ENCODE peak calls at places on chromosome 22, in four cellular contexts. S, G, Y and N are unnamed samples.

GRCh38 chr22:35043251-35043931 is 22.6 kb upstream of the ISX start:
- DNase-seq in S (no peak), G (no peak), Y (no peak), N (no peak)

GRCh38 chr22:17366830-17367229 is 2.4 kb upstream of the CECR2 start:
- DNase-seq in S (no peak), G (no peak), Y (peak; percentile 37), N (no peak)

GRCh38 chr22:21826204-21826603 is 41.2 kb downstream of the MAPK1 start:
- DNase-seq in S (no peak), G (no peak), Y (no peak), N (no peak)

GRCh38 chr22:47406180-47406723 is 643.8 kb downstream of the TBC1D22A start:
- DNase-seq in S (no peak), G (no peak), Y (no peak), N (no peak)

GRCh38 chr22:43343262-43343988 is at the start of gene SCUBE1:
- DNase-seq in S (no peak), G (no peak), Y (peak; percentile 95), N (no peak)

GRCh38 chr22:50730013-50730891 is 7.8 kb upstream of the ACR start:
- DNase-seq in S (no peak), G (no peak), Y (no peak), N (no peak)

GRCh38 chr22:43734370-43735005 is 77.6 kb downstream of the EFCAB6 start:
- DNase-seq in S (no peak), G (no peak), Y (no peak), N (no peak)

GRCh38 chr22:35986085-35986484 is 42.5 kb downstream of the RBFOX2 start:
- DNase-seq in S (no peak), G (no peak), Y (no peak), N (no peak)

GRCh38 chr22:50422046-50422445 is 52.8 kb downstream of the SBF1 start:
- DNase-seq in S (no peak), G (no peak), Y (no peak), N (no peak)

GRCh38 chr22:46061124-46061410 is 84.1 kb upstream of the WNT7B start:
- DNase-seq in S (no peak), G (no peak), Y (no peak), N (no peak)

GRCh38 chr22:50247748-50248147 is 2.9 kb upstream of the TUBGCP6 start:
- DNase-seq in S (no peak), G (no peak), Y (peak; percentile 81), N (no peak)

GRCh38 chr22:48186121-48186790 is 1423.8 kb downstream of the TBC1D22A start:
- DNase-seq in S (no peak), G (no peak), Y (no peak), N (no peak)

GRCh38 chr22:43861529-43861928 is 784 bp downstream of the SULT4A1 start:
- DNase-seq in S (no peak), G (no peak), Y (peak; percentile 48), N (no peak)

GRCh38 chr22:35467788-35468187 is 67.8 kb downstream of the MCM5 start:
- DNase-seq in S (no peak), G (no peak), Y (peak; percentile 74), N (no peak)

GRCh38 chr22:29480512-29481264 is 670 bp downstream of the NEFH start:
- DNase-seq in S (no peak), G (no peak), Y (peak; percentile 96), N (peak; percentile 11)

GRCh38 chr22:36369004-36369921 is 18.5 kb downstream of the MYH9 start:
- DNase-seq in S (no peak), G (no peak), Y (no peak), N (no peak)

GRCh38 chr22:17767236-17768065 is 6.8 kb downstream of the BID start:
- DNase-seq in S (no peak), G (no peak), Y (no peak), N (peak; percentile 85)

GRCh38 chr22:45948081-45948648 is 28.8 kb downstream of the WNT7B start:
- DNase-seq in S (no peak), G (no peak), Y (peak; percentile 63), N (no peak)

DNA sequence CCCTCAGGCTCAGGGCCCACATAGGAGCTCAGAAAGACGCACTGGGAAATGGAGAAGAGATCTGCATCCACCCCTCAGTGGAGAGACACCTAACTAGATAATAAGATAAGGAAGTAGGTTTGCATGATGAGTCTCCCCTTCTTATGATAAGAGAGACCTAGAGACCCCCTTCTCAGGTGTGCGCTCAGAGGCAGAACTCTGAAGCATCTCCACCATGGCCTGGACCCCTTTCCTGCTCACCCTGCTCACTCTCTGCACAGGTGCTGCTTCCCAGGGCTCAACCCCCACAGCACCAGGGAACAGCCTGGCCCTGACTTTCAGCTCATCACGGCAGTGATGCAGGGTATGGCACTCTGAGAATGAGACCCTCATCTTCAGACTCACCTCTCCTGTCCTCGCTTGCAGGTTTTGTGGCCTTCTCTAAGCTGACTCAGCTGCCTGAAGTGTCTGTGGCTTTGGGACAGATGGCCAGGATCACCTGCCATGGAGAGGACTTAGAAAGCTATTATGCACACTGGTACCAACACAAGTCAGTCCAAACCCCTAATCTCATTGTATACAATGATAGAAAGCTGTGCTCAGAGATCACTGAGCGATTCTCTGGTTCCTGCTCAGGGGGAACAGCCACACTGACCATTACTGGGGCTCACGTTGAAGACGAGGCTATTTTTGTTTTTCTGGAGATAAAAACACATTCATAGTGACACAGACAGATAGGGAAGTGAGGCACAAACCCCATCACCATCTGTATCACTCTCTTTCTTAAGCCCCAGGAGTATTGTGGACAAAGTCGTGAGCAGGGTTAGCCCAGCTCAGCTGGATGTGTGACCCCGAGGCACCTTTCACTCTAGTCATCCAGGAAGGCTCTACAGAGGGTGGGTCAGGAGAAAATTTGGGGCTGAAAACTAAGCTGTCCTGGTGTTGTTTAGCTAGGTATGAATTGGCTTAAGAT is 29.7 kb upstream of the IGLL5 start:
- DNase-seq in S (no peak), G (no peak), Y (no peak), N (no peak)
- H3K27me3 ChIP-seq in S (no peaks in the 10 kb centered on the region), G (peaks cover 17% of the 10 kb centered on the region), Y (peaks cover 6% of the 10 kb centered on the region), N (no peaks in the 10 kb centered on the region)

DNA sequence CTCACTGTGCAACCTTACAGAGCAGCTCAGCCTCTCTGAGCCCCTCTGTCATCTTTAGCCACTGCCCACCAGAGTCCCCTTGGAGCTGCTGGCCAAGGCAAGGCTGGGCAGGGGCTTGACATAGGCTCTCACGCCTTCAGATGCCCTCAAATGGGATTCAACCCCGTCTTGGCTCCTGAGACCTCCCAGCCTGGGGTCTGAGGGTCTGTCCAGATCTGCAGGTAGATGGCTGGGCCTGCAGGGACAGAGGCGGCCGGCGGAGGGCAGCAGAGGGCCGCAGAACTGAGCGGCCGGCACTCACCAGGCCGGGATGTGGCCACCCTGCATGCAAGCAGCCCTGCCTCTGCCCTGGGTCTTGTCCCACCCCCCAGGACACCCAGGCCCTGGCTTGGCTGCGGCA is 18.2 kb upstream of the PRODH start:
- DNase-seq in S (peak; percentile 18), G (peak; percentile 21), Y (peak; percentile 89), N (no peak)
- TF ChIP-seq TAF1 in S (no peak), G (no peak), Y (no peak), N (no peak)

GRCh38 chr22:25083414-25084166 is 116.1 kb upstream of the CRYBB3 start:
- DNase-seq in S (peak; percentile 88), G (no peak), Y (peak; percentile 30), N (no peak)

GRCh38 chr22:25084405-25085107 is 115.1 kb upstream of the CRYBB3 start:
- DNase-seq in S (no peak), G (no peak), Y (peak; percentile 54), N (no peak)

GRCh38 chr22:25085156-25085555 is 114.5 kb upstream of the CRYBB3 start:
- DNase-seq in S (no peak), G (no peak), Y (no peak), N (no peak)

GRCh38 chr22:25086902-25087282 is 112.8 kb upstream of the CRYBB3 start:
- DNase-seq in S (no peak), G (no peak), Y (no peak), N (no peak)

GRCh38 chr22:25085930-25086901 is 113.4 kb upstream of the CRYBB3 start:
- DNase-seq in S (peak; percentile 91), G (no peak), Y (no peak), N (peak; percentile 79)
- TF ChIP-seq TCF12 in S (no peak), G (no peak), Y (no peak), N (peak; percentile 35)

GRCh38 chr22:40721266-40721665 is 42.0 kb downstream of the MCHR1 start:
- DNase-seq in S (peak; percentile 40), G (no peak), Y (peak; percentile 50), N (no peak)

GRCh38 chr22:40720538-40721256 is 41.4 kb downstream of the MCHR1 start:
- DNase-seq in S (no peak), G (no peak), Y (no peak), N (no peak)

GRCh38 chr22:40718250-40719204 is 39.2 kb downstream of the MCHR1 start:
- DNase-seq in S (no peak), G (no peak), Y (no peak), N (no peak)

GRCh38 chr22:40716116-40716515 is 36.8 kb downstream of the MCHR1 start:
- DNase-seq in S (no peak), G (no peak), Y (no peak), N (no peak)

DNA sequence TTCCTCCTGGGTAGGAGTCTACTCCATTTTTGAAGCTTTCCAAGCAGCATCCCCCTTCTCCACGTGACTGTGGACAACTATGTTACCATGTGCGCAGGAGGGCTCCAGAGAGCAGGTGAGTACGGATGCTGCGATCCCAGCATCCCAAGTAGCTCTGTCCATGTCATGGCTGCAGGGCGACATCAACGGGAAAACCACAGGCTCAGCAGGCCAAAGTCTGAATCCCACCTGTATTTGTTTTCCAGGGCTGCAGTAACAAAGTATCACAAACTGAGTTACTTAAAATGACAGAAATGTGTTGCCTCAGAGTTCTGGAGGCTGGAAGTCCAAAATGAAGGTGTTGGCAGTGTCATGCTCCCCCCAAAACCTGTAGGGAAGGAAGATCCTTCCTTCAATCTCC is 40.3 kb downstream of the MCHR1 start:
- DNase-seq in S (peak; percentile 45), G (no peak), Y (no peak), N (no peak)
- H3K27me3 ChIP-seq in S (no peaks in the 10 kb centered on the region), G (no peaks in the 10 kb centered on the region), Y (no peaks in the 10 kb centered on the region), N (no peaks in the 10 kb centered on the region)

DNA sequence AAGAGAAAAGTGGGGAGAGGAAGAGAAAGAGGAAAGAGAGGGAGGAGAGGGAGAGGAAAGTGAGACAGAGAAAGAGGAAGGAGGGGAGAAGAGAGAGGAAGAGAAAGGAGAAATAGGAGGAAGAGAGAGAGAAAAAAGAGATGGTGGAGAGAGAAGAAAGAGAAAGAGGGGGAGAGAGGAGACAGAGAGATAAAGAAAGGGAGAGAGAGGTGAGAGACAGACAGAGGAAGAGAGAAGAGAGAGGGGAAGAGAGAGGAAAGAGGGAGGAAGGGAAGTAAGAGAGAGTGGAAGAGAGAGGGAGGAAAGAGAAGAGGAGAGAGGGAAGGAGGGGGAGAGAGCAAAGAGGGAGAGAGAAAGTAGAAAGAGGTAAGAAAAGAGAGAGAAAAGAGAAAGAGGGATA is 9.4 kb upstream of the SEZ6L start:
- DNase-seq in S (no peak), G (no peak), Y (no peak), N (no peak)
- TF ChIP-seq TAF1 in S (no peak), G (no peak), Y (no peak), N (no peak)

DNA sequence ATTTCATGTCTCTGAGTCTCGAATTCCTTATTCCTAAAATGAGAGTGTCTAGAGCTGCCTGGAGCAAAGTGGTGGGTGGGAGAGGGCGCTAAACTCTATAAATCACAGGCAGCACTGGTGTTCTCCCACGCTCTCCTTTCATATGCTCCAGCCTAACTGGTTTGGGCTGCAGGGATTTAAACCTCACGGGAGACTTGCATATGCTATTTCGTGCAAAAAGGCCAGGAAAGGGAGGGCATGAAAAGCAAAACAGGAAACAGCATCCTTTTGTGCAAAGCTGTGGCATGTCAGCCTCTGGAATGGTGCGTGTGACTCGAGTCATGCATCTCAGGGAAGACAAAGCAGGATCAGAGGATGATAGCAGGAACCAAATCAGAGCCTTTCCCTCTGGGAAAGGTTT is 46.5 kb upstream of the YWHAH start:
- DNase-seq in S (no peak), G (no peak), Y (no peak), N (no peak)
- TF ChIP-seq TCF12 in S (no peak), G (no peak), Y (no peak), N (no peak)

GRCh38 chr22:38455530-38456271 is 702 bp upstream of the KCNJ4 start:
- DNase-seq in S (no peak), G (no peak), Y (peak; percentile 86), N (no peak)
- H3K27me3 ChIP-seq in S (peaks cover 17% of the 10 kb centered on the region), G (peaks cover 47% of the 10 kb centered on the region), Y (no peaks in the 10 kb centered on the region), N (peaks cover 18% of the 10 kb centered on the region)